ENCODE peak calls at places on chromosome 16, in nine cellular contexts. One of them, this sample, is unnamed.

GRCh38 chr16:47059991-47060390 is 83.8 kb downstream of the NETO2 start:
- DNase-seq in HepG2: no peak
- DNase-seq in SK-N-SH: no peak
- DNase-seq in A549: no peak
- DNase-seq in WTC11: no peak
- DNase-seq in GM12878: no peak
- DNase-seq in H1: no peak
- DNase-seq in NB4: no peak
- DNase-seq in HCT116: no peak
- DNase-seq in this sample: no peak

GRCh38 chr16:31382485-31383161 is 10.5 kb upstream of the ITGAD start:
- DNase-seq in HepG2: peak
- DNase-seq in SK-N-SH: peak
- DNase-seq in A549: peak
- DNase-seq in WTC11: peak
- DNase-seq in GM12878: no peak
- DNase-seq in H1: peak
- DNase-seq in NB4: peak
- DNase-seq in HCT116: peak
- DNase-seq in this sample: peak

GRCh38 chr16:3829631-3830536 is 50.6 kb downstream of the CREBBP start:
- DNase-seq in HepG2: no peak
- DNase-seq in SK-N-SH: no peak
- DNase-seq in A549: no peak
- DNase-seq in WTC11: no peak
- DNase-seq in GM12878: no peak
- DNase-seq in H1: no peak
- DNase-seq in NB4: no peak
- DNase-seq in HCT116: no peak
- DNase-seq in this sample: no peak

GRCh38 chr16:81473066-81473488 is 28.5 kb downstream of the CMIP start:
- DNase-seq in HepG2: no peak
- DNase-seq in SK-N-SH: no peak
- DNase-seq in A549: no peak
- DNase-seq in WTC11: no peak
- DNase-seq in GM12878: no peak
- DNase-seq in H1: no peak
- DNase-seq in NB4: no peak
- DNase-seq in HCT116: no peak
- DNase-seq in this sample: peak

GRCh38 chr16:54194008-54194731 is 92.4 kb downstream of the IRX3 start:
- DNase-seq in HepG2: no peak
- DNase-seq in SK-N-SH: no peak
- DNase-seq in A549: no peak
- DNase-seq in WTC11: peak
- DNase-seq in GM12878: no peak
- DNase-seq in H1: no peak
- DNase-seq in NB4: peak
- DNase-seq in HCT116: no peak
- DNase-seq in this sample: no peak

GRCh38 chr16:6571044-6571443 is 761.6 kb upstream of the RBFOX1 start:
- DNase-seq in HepG2: no peak
- DNase-seq in SK-N-SH: no peak
- DNase-seq in A549: no peak
- DNase-seq in WTC11: no peak
- DNase-seq in GM12878: no peak
- DNase-seq in H1: no peak
- DNase-seq in NB4: no peak
- DNase-seq in HCT116: no peak
- DNase-seq in this sample: no peak

GRCh38 chr16:86224126-86224525 is 286.2 kb upstream of the FOXF1 start:
- DNase-seq in HepG2: no peak
- DNase-seq in SK-N-SH: no peak
- DNase-seq in A549: no peak
- DNase-seq in WTC11: no peak
- DNase-seq in GM12878: no peak
- DNase-seq in H1: no peak
- DNase-seq in NB4: no peak
- DNase-seq in HCT116: no peak
- DNase-seq in this sample: no peak

GRCh38 chr16:80164881-80165280 is 375.9 kb upstream of the DYNLRB2 start:
- DNase-seq in HepG2: no peak
- DNase-seq in SK-N-SH: no peak
- DNase-seq in A549: no peak
- DNase-seq in WTC11: no peak
- DNase-seq in GM12878: no peak
- DNase-seq in H1: no peak
- DNase-seq in NB4: no peak
- DNase-seq in HCT116: no peak
- DNase-seq in this sample: no peak

GRCh38 chr16:29737713-29738112 is 8.1 kb downstream of the C16orf54 start:
- DNase-seq in HepG2: no peak
- DNase-seq in SK-N-SH: no peak
- DNase-seq in A549: no peak
- DNase-seq in WTC11: no peak
- DNase-seq in GM12878: no peak
- DNase-seq in H1: no peak
- DNase-seq in NB4: no peak
- DNase-seq in HCT116: no peak
- DNase-seq in this sample: no peak

GRCh38 chr16:75301804-75302203 is 50.4 kb upstream of the BCAR1 start:
- DNase-seq in HepG2: no peak
- DNase-seq in SK-N-SH: no peak
- DNase-seq in A549: no peak
- DNase-seq in WTC11: no peak
- DNase-seq in GM12878: no peak
- DNase-seq in H1: no peak
- DNase-seq in NB4: no peak
- DNase-seq in HCT116: no peak
- DNase-seq in this sample: no peak

GRCh38 chr16:81539009-81539820 is 94.6 kb downstream of the CMIP start:
- DNase-seq in HepG2: no peak
- DNase-seq in SK-N-SH: peak
- DNase-seq in A549: no peak
- DNase-seq in WTC11: no peak
- DNase-seq in GM12878: no peak
- DNase-seq in H1: no peak
- DNase-seq in NB4: no peak
- DNase-seq in HCT116: no peak
- DNase-seq in this sample: no peak

GRCh38 chr16:53417011-53417410 is 17.3 kb upstream of the RBL2 start:
- DNase-seq in HepG2: no peak
- DNase-seq in SK-N-SH: no peak
- DNase-seq in A549: no peak
- DNase-seq in WTC11: no peak
- DNase-seq in GM12878: no peak
- DNase-seq in H1: no peak
- DNase-seq in NB4: peak
- DNase-seq in HCT116: no peak
- DNase-seq in this sample: no peak

GRCh38 chr16:19837984-19838707 is 46.5 kb downstream of the GPRC5B start:
- DNase-seq in HepG2: no peak
- DNase-seq in SK-N-SH: no peak
- DNase-seq in A549: no peak
- DNase-seq in WTC11: no peak
- DNase-seq in GM12878: no peak
- DNase-seq in H1: no peak
- DNase-seq in NB4: no peak
- DNase-seq in HCT116: no peak
- DNase-seq in this sample: no peak

GRCh38 chr16:19810817-19811731 is 73.6 kb downstream of the GPRC5B start:
- DNase-seq in HepG2: peak
- DNase-seq in SK-N-SH: no peak
- DNase-seq in A549: peak
- DNase-seq in WTC11: no peak
- DNase-seq in GM12878: no peak
- DNase-seq in H1: no peak
- DNase-seq in NB4: no peak
- DNase-seq in HCT116: no peak
- DNase-seq in this sample: peak

GRCh38 chr16:60675022-60675421 is 1361.2 kb downstream of the CDH8 start:
- DNase-seq in HepG2: no peak
- DNase-seq in SK-N-SH: no peak
- DNase-seq in A549: no peak
- DNase-seq in WTC11: no peak
- DNase-seq in GM12878: no peak
- DNase-seq in H1: no peak
- DNase-seq in NB4: no peak
- DNase-seq in HCT116: no peak
- DNase-seq in this sample: no peak

GRCh38 chr16:69217433-69217832 is 30.5 kb downstream of the SNTB2 start:
- DNase-seq in HepG2: peak
- DNase-seq in SK-N-SH: no peak
- DNase-seq in A549: peak
- DNase-seq in WTC11: no peak
- DNase-seq in GM12878: no peak
- DNase-seq in H1: no peak
- DNase-seq in NB4: no peak
- DNase-seq in HCT116: no peak
- DNase-seq in this sample: peak

GRCh38 chr16:55917373-55917919 is 42.3 kb upstream of the CES5A start:
- DNase-seq in HepG2: no peak
- DNase-seq in SK-N-SH: no peak
- DNase-seq in A549: no peak
- DNase-seq in WTC11: no peak
- DNase-seq in GM12878: no peak
- DNase-seq in H1: no peak
- DNase-seq in NB4: no peak
- DNase-seq in HCT116: no peak
- DNase-seq in this sample: no peak

GRCh38 chr16:76639685-76640289 is 362.6 kb downstream of the CNTNAP4 start:
- DNase-seq in HepG2: peak
- DNase-seq in SK-N-SH: peak
- DNase-seq in A549: peak
- DNase-seq in WTC11: peak
- DNase-seq in GM12878: no peak
- DNase-seq in H1: peak
- DNase-seq in NB4: peak
- DNase-seq in HCT116: no peak
- DNase-seq in this sample: no peak

GRCh38 chr16:81940781-81941560 is 70.3 kb downstream of the SDR42E1 start:
- DNase-seq in HepG2: peak
- DNase-seq in SK-N-SH: peak
- DNase-seq in A549: peak
- DNase-seq in WTC11: no peak
- DNase-seq in GM12878: no peak
- DNase-seq in H1: no peak
- DNase-seq in NB4: peak
- DNase-seq in HCT116: peak
- DNase-seq in this sample: peak

GRCh38 chr16:83420206-83420760 is 387.5 kb upstream of the HSBP1 start:
- DNase-seq in HepG2: peak
- DNase-seq in SK-N-SH: no peak
- DNase-seq in A549: no peak
- DNase-seq in WTC11: no peak
- DNase-seq in GM12878: no peak
- DNase-seq in H1: no peak
- DNase-seq in NB4: peak
- DNase-seq in HCT116: no peak
- DNase-seq in this sample: peak

GRCh38 chr16:66406534-66407368 is 20.3 kb upstream of the BEAN1 start:
- DNase-seq in HepG2: peak
- DNase-seq in SK-N-SH: peak
- DNase-seq in A549: peak
- DNase-seq in WTC11: peak
- DNase-seq in GM12878: no peak
- DNase-seq in H1: peak
- DNase-seq in NB4: peak
- DNase-seq in HCT116: peak
- DNase-seq in this sample: peak
- TF ChIP-seq MAX in HepG2: no peak
- TF ChIP-seq MAX in SK-N-SH: no peak
- TF ChIP-seq MAX in A549: peak
- TF ChIP-seq MAX in WTC11: no peak
- TF ChIP-seq MAX in GM12878: no peak
- TF ChIP-seq MAX in H1: no peak
- TF ChIP-seq MAX in NB4: no peak
- TF ChIP-seq MAX in HCT116: no peak
- TF ChIP-seq MAX in this sample: no peak

GRCh38 chr16:10624527-10624926 is 44.1 kb upstream of the EMP2 start:
- DNase-seq in HepG2: no peak
- DNase-seq in SK-N-SH: no peak
- DNase-seq in A549: no peak
- DNase-seq in WTC11: no peak
- DNase-seq in GM12878: no peak
- DNase-seq in H1: no peak
- DNase-seq in NB4: no peak
- DNase-seq in HCT116: no peak
- DNase-seq in this sample: no peak
- TF ChIP-seq MAX in HepG2: no peak
- TF ChIP-seq MAX in SK-N-SH: no peak
- TF ChIP-seq MAX in A549: no peak
- TF ChIP-seq MAX in WTC11: no peak
- TF ChIP-seq MAX in GM12878: no peak
- TF ChIP-seq MAX in H1: no peak
- TF ChIP-seq MAX in NB4: no peak
- TF ChIP-seq MAX in HCT116: no peak
- TF ChIP-seq MAX in this sample: no peak

GRCh38 chr16:50635505-50636392 is 45.4 kb downstream of the SNX20 start:
- DNase-seq in HepG2: no peak
- DNase-seq in SK-N-SH: peak
- DNase-seq in A549: peak
- DNase-seq in WTC11: peak
- DNase-seq in GM12878: no peak
- DNase-seq in H1: no peak
- DNase-seq in NB4: peak
- DNase-seq in HCT116: peak
- DNase-seq in this sample: no peak
- TF ChIP-seq MAX in HepG2: no peak
- TF ChIP-seq MAX in SK-N-SH: no peak
- TF ChIP-seq MAX in A549: no peak
- TF ChIP-seq MAX in WTC11: no peak
- TF ChIP-seq MAX in GM12878: no peak
- TF ChIP-seq MAX in H1: no peak
- TF ChIP-seq MAX in NB4: peak
- TF ChIP-seq MAX in HCT116: no peak
- TF ChIP-seq MAX in this sample: no peak

DNA sequence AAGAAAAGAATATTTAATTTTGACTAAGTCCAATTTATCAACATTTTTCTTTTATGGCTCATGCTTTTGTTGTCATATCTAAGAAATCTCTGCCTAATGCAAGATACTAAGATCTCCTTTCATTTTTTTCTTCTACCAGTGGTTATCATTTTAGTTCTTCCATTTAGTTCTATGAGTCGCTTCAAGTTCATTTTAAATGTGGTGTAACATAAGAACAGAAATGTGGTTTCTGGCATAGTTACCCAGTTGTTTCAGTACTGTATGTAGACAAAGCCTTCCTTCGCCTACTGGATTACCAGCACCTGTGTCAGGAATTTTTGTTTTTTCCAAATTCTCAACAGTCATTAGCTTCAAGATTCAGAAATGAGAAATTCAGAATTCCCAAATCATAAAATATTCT is 175.7 kb downstream of the PARN start:
- DNase-seq in HepG2: no peak
- DNase-seq in SK-N-SH: no peak
- DNase-seq in A549: no peak
- DNase-seq in WTC11: no peak
- DNase-seq in GM12878: no peak
- DNase-seq in H1: no peak
- DNase-seq in NB4: no peak
- DNase-seq in HCT116: no peak
- DNase-seq in this sample: no peak
- TF ChIP-seq MAX in HepG2: no peak
- TF ChIP-seq MAX in SK-N-SH: no peak
- TF ChIP-seq MAX in A549: no peak
- TF ChIP-seq MAX in WTC11: no peak
- TF ChIP-seq MAX in GM12878: no peak
- TF ChIP-seq MAX in H1: no peak
- TF ChIP-seq MAX in NB4: no peak
- TF ChIP-seq MAX in HCT116: no peak
- TF ChIP-seq MAX in this sample: no peak

This sample was measured in endothelial cell of umbilical vein.